ENCODE peak calls at places on chromosomes 16 and 17, in six cellular contexts. Q is prostate gland, B is GM12864, O is tibial nerve, Z is WTC11, C is body of pancreas. S is an unnamed sample.

GRCh38 chr17:65198653-65199382 is 61.6 kb downstream of the RGS9 start:
- DNase-seq in Q (peak), B (peak), O (peak), Z (no peak), C (no peak), S (peak)

GRCh38 chr16:2425825-2426430 is 3.3 kb upstream of the CCNF start:
- DNase-seq in Q (no peak), B (no peak), O (no peak), Z (no peak), C (no peak), S (no peak)

GRCh38 chr17:31433091-31433790 is 41.8 kb downstream of the RAB11FIP4 start:
- DNase-seq in Q (no peak), B (no peak), O (no peak), Z (no peak), C (no peak), S (no peak)

GRCh38 chr17:35555695-35556094 is 4.9 kb downstream of the SLFN14 start:
- DNase-seq in Q (no peak), B (no peak), O (no peak), Z (no peak), C (no peak), S (no peak)

GRCh38 chr16:2745961-2746360 is 6.5 kb upstream of the SRRM2 start:
- DNase-seq in Q (no peak), B (no peak), O (no peak), Z (no peak), C (no peak), S (no peak)

GRCh38 chr16:89370081-89370511 is 120.3 kb downstream of the ANKRD11 start:
- DNase-seq in Q (no peak), B (no peak), O (no peak), Z (no peak), C (no peak), S (peak)

GRCh38 chr17:28315846-28316705 is 2.9 kb upstream of the TMEM97 start:
- DNase-seq in Q (no peak), B (no peak), O (no peak), Z (no peak), C (no peak), S (no peak)

GRCh38 chr16:67021321-67021720 is 7.6 kb upstream of the CBFB start:
- DNase-seq in Q (no peak), B (no peak), O (no peak), Z (no peak), C (no peak), S (no peak)

GRCh38 chr16:87541004-87541881 is 48.4 kb upstream of the ZCCHC14 start:
- DNase-seq in Q (no peak), B (no peak), O (no peak), Z (no peak), C (no peak), S (no peak)

GRCh38 chr17:1001640-1002411 is 4.9 kb downstream of the TIMM22 start:
- DNase-seq in Q (no peak), B (no peak), O (peak), Z (no peak), C (no peak), S (no peak)

GRCh38 chr16:85715169-85716015 is 26.6 kb upstream of the GINS2 start:
- DNase-seq in Q (peak), B (no peak), O (no peak), Z (no peak), C (no peak), S (no peak)

GRCh38 chr16:66618588-66618987 is 14.1 kb downstream of the CMTM3 start:
- DNase-seq in Q (no peak), B (no peak), O (peak), Z (no peak), C (no peak), S (peak)

GRCh38 chr16:4529085-4530060 is 9.2 kb downstream of the CDIP1 start:
- DNase-seq in Q (no peak), B (no peak), O (no peak), Z (peak), C (peak), S (no peak)

GRCh38 chr16:11639925-11640899 is 28.0 kb upstream of the SNN start:
- DNase-seq in Q (peak), B (no peak), O (peak), Z (no peak), C (peak), S (peak)

GRCh38 chr16:88063201-88063773 is 112.1 kb downstream of the BANP start:
- DNase-seq in Q (no peak), B (no peak), O (peak), Z (no peak), C (no peak), S (peak)

GRCh38 chr16:31274831-31275816 is 15.3 kb downstream of the ITGAM start:
- DNase-seq in Q (no peak), B (no peak), O (no peak), Z (no peak), C (no peak), S (no peak)

GRCh38 chr17:40916366-40916765 is 21.1 kb downstream of the KRT23 start:
- DNase-seq in Q (no peak), B (no peak), O (no peak), Z (no peak), C (no peak), S (no peak)

GRCh38 chr17:16478693-16479092 is 13.3 kb downstream of the LRRC75A start:
- DNase-seq in Q (no peak), B (no peak), O (no peak), Z (no peak), C (no peak), S (no peak)

GRCh38 chr16:84654238-84654637 is 5.9 kb downstream of the KLHL36 start:
- DNase-seq in Q (no peak), B (no peak), O (no peak), Z (no peak), C (no peak), S (no peak)

GRCh38 chr16:88803264-88803987 is at the start of gene CDT1:
- DNase-seq in Q (peak), B (no peak), O (peak), Z (peak), C (peak), S (peak)

GRCh38 chr17:6989779-6990178 is 6.1 kb upstream of the ALOX12 start:
- DNase-seq in Q (no peak), B (no peak), O (no peak), Z (no peak), C (no peak), S (no peak)

GRCh38 chr17:45050680-45051059 is 762 bp downstream of the DCAKD start:
- DNase-seq in Q (no peak), B (no peak), O (no peak), Z (no peak), C (peak), S (no peak)

GRCh38 chr16:67736858-67737257 is 17.7 kb upstream of the GFOD2 start:
- DNase-seq in Q (no peak), B (no peak), O (no peak), Z (no peak), C (no peak), S (no peak)

GRCh38 chr17:14784997-14785696 is 480.0 kb downstream of the PMP22 start:
- DNase-seq in Q (no peak), B (peak), O (no peak), Z (peak), C (peak), S (no peak)
- TF ChIP-seq CTCF in Q (no peak), B (peak), O (no peak), Z (no peak), C (peak), S (no peak)

DNA sequence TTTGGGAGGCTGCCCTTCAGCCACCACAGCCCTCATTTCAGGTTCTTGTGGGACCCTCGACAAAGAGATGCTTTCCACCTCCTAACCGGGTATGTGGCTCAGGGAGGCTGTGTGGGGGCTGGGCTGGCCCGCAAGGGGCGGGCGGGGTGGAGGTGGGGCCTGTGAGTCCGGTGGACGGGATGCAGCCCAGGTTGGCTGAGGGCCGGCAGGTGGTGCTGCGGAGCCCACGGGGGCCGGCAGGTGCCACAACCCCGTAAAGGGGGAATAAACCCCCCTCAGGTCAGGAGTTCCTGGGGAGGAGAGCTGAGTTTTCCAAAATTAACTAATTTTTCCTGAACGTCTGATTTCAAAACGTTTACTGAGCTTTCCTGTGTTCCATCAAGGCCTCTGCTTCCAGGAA is 4.9 kb upstream of the CIAO3 start:
- DNase-seq in Q (no peak), B (no peak), O (no peak), Z (peak), C (peak), S (no peak)
- TF ChIP-seq CTCF in Q (no peak), B (peak), O (peak), Z (no peak), C (peak), S (peak)

DNA sequence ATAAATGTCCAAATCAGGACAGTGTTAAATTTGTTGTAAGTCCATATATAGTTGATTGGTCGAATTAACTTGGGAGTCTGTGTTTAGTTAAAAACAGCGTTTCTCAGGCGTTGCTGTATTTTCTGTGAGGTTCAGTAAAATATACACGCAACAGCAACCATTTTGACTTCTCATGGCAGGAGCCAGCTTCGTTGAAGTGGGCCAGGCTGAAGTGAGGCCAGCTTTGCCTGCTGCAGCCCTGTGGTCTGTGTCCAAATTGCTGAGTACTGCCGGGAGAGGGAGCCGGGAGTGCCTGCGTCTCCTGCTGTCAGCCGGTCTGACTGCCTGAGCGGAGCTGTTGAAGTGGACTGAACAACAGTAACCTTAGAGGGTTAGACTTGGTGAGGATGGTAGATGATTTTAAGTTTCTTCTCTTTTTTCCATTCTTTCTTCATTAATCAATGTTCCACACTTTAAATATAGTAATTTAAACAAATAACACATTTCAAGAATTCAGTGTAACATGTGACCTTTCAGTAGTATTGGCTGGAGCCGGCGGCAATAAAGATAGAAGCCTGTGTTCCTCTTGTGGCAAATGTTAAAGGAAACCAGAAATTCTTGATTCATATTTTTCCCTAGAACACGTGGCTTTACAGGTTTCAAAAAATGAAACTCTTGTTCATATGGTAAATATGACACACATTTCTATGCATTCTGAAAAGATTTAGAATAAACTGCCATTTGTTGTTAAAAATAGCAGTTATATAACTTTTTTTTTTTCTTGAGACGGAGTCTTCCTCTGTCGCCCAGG is 37.0 kb upstream of the ZNF750 start:
- DNase-seq in Q (peak), B (no peak), O (peak), Z (peak), C (peak), S (peak)
- TF ChIP-seq CTCF in Q (peak), B (no peak), O (no peak), Z (no peak), C (peak), S (peak)

DNA sequence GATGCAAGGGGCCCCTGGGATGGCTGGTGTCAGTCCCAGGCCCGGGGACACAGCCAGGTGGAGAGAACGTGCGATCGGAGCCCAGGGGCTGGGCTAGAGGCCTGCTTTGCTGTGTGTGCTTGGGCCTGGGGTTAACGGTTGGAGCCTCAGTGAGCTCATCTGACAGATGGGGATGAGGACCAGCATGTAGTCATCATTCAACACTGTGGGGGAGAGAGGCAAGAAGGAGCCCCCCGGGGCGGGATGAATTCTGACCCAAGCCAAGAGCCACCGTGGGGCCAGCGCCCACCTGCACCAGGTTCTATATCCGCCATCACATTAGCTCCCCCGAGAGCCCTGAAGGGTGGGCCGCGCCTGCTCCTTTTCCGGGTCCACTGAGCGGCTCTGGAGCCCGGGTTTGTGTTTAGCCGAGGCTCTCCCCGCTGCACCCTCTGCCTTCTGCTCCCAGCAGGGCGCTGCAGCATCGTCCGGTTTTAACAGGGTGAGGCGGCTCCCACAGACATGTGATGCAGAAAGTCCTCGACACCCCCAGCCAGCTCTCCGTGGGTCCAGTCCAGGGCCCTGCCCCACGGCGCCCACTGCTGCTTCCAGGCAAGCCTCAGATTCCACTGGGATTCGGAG is 365.7 kb downstream of the SEC14L1 start:
- DNase-seq in Q (no peak), B (no peak), O (no peak), Z (peak), C (no peak), S (no peak)
- TF ChIP-seq CTCF in Q (no peak), B (no peak), O (no peak), Z (no peak), C (no peak), S (no peak)

S was measured in AG09319.